ENCODE peak calls at places on chromosomes 1 and 21, in seven cellular contexts. H, X, T, L, O, V and M are unnamed samples.

GRCh38 chr1:8860738-8861516 is 17.6 kb downstream of the ENO1 start:
- DNase-seq in X (no peak), L (no peak), H (no peak), T (no peak), V (no peak), O (no peak), M (no peak)

GRCh38 chr1:116375884-116376733 is 3.1 kb downstream of the ATP1A1 start:
- DNase-seq in O (no peak), X (no peak), L (peak), V (no peak), H (peak), T (peak), M (peak)

GRCh38 chr1:53376742-53377437 is 49.0 kb upstream of the LRP8 start:
- DNase-seq in O (peak), T (no peak), X (no peak), H (no peak), L (no peak), V (peak), M (no peak)

GRCh38 chr21:29949991-29950390 is 10.2 kb upstream of the GRIK1 start:
- DNase-seq in V (no peak), X (no peak), T (no peak), H (no peak), O (no peak), L (no peak), M (no peak)

GRCh38 chr21:26842300-26842699 is 2.9 kb downstream of the ADAMTS1 start:
- DNase-seq in O (no peak), L (no peak), V (no peak), X (no peak), H (no peak), T (no peak), M (peak)

GRCh38 chr1:117857434-117857833 is 72.0 kb downstream of the GDAP2 start:
- DNase-seq in V (no peak), T (no peak), H (no peak), L (no peak), X (peak), O (no peak), M (no peak)

GRCh38 chr1:109880961-109881894 is 29.4 kb upstream of the CSF1 start:
- DNase-seq in T (no peak), L (no peak), H (no peak), V (no peak), O (no peak), X (no peak), M (no peak)

GRCh38 chr1:54795841-54796468 is 5.2 kb downstream of the TTC22 start:
- DNase-seq in V (no peak), O (no peak), T (no peak), H (no peak), X (no peak), L (no peak), M (peak)

GRCh38 chr1:54664364-54664763 is 22.8 kb downstream of the MROH7 start:
- DNase-seq in L (no peak), X (no peak), O (no peak), H (no peak), T (no peak), V (no peak), M (no peak)

GRCh38 chr1:7508830-7509508 is 262.1 kb upstream of the VAMP3 start:
- DNase-seq in O (no peak), X (no peak), T (no peak), L (no peak), V (no peak), H (no peak), M (no peak)

GRCh38 chr21:36589352-36589971 is 109.5 kb upstream of the SIM2 start:
- DNase-seq in L (no peak), O (no peak), H (no peak), X (no peak), T (peak), V (no peak), M (no peak)

GRCh38 chr21:33406493-33406892 is 3.3 kb downstream of the IFNGR2 start:
- DNase-seq in X (no peak), O (no peak), H (no peak), L (no peak), T (no peak), V (no peak), M (no peak)

GRCh38 chr21:41059871-41060270 is 108.1 kb upstream of the BACE2 start:
- DNase-seq in H (no peak), O (no peak), T (no peak), L (no peak), X (no peak), V (no peak), M (no peak)

GRCh38 chr1:169925505-169926482 is 32.1 kb upstream of the SCYL3 start:
- DNase-seq in X (no peak), H (no peak), L (no peak), V (peak), O (no peak), T (no peak), M (no peak)

GRCh38 chr1:245663841-245664240 is 509.1 kb downstream of the KIF26B start:
- DNase-seq in O (no peak), X (no peak), T (no peak), H (no peak), V (no peak), L (no peak), M (no peak)

GRCh38 chr21:25107708-25108107 is 499.6 kb downstream of the MRPL39 start:
- DNase-seq in L (no peak), X (peak), V (no peak), O (no peak), T (peak), H (peak), M (peak)

GRCh38 chr1:64518692-64519481 is 49.0 kb downstream of the CACHD1 start:
- DNase-seq in T (no peak), X (no peak), L (no peak), V (no peak), H (no peak), O (no peak), M (no peak)

GRCh38 chr1:244046907-244047738 is 4.0 kb upstream of the ZBTB18 start:
- DNase-seq in X (no peak), O (peak), L (no peak), H (no peak), V (no peak), T (no peak), M (peak)

GRCh38 chr21:16040601-16041000 is 310.8 kb downstream of the USP25 start:
- DNase-seq in H (no peak), O (no peak), X (no peak), T (peak), V (no peak), L (no peak), M (peak)

GRCh38 chr1:93905734-93906133 is 3.5 kb downstream of the GCLM start:
- DNase-seq in V (no peak), X (no peak), L (no peak), O (no peak), T (no peak), H (no peak), M (no peak)

GRCh38 chr1:41370756-41371420 is 9.7 kb downstream of the FOXO6 start:
- DNase-seq in L (no peak), V (no peak), T (no peak), X (no peak), O (no peak), H (no peak), M (no peak)

GRCh38 chr1:235027076-235027861 is 101.4 kb downstream of the TOMM20 start:
- DNase-seq in L (no peak), V (no peak), O (no peak), H (no peak), T (no peak), X (no peak), M (no peak)

GRCh38 chr1:225348400-225348799 is 79.4 kb downstream of the LBR start:
- DNase-seq in L (no peak), T (no peak), X (no peak), H (no peak), O (no peak), V (no peak), M (no peak)

GRCh38 chr1:232142403-232143314 is 487.3 kb downstream of the SIPA1L2 start:
- DNase-seq in H (peak), L (peak), T (peak), X (no peak), V (no peak), O (no peak), M (no peak)

GRCh38 chr1:46413596-46413985 is 19.5 kb downstream of the FAAH start:
- DNase-seq in L (no peak), T (peak), V (no peak), H (no peak), X (no peak), O (no peak), M (no peak)

GRCh38 chr1:66931548-66932124 is 6.8 kb downstream of the MIER1 start:
- DNase-seq in H (no peak), V (no peak), L (no peak), T (no peak), O (no peak), X (no peak), M (peak)

GRCh38 chr1:48556161-48556850 is 84.3 kb upstream of the SPATA6 start:
- DNase-seq in V (no peak), O (no peak), L (no peak), H (no peak), T (no peak), X (no peak), M (no peak)

GRCh38 chr1:66266350-66266749 is 267.6 kb upstream of the SGIP1 start:
- DNase-seq in X (no peak), H (no peak), V (peak), T (no peak), L (no peak), O (no peak), M (peak)

GRCh38 chr21:43810505-43811261 is 21.3 kb downstream of the RRP1 start:
- DNase-seq in H (no peak), X (peak), T (peak), O (peak), V (peak), L (peak), M (peak)

GRCh38 chr1:53549287-53549686 is 90.1 kb downstream of the DMRTB1 start:
- DNase-seq in T (no peak), L (no peak), X (no peak), H (no peak), V (no peak), O (no peak), M (no peak)

GRCh38 chr1:236753554-236753953 is 41.5 kb upstream of the MTR start:
- DNase-seq in O (no peak), H (no peak), X (peak), L (peak), T (peak), V (peak), M (peak)

GRCh38 chr1:109214695-109215623 is 1.2 kb downstream of the SARS1 start:
- DNase-seq in H (peak), L (no peak), X (peak), T (peak), O (no peak), V (peak), M (peak)